ENCODE peak calls at places on chromosomes 5 and 9, in four cellular contexts. D, P, H and L are unnamed samples. For H3K4me1, the result is how much of the 10 kb centered on the place peaks cover.

GRCh38 chr5:12876541-12877298 is 972.5 kb upstream of the CTNND2 start:
- DNase-seq in H (no peak), D (no peak), P (no peak), L (no peak)

GRCh38 chr5:168878121-168878520 is 299.0 kb upstream of the PANK3 start:
- DNase-seq in H (no peak), D (no peak), P (no peak), L (no peak)

GRCh38 chr5:168059111-168059510 is 232.3 kb upstream of the WWC1 start:
- DNase-seq in D (no peak), P (no peak), H (no peak), L (no peak)

GRCh38 chr5:160605266-160605665 is 183.6 kb downstream of the PTTG1 start:
- DNase-seq in H (no peak), P (no peak), D (no peak), L (no peak)

GRCh38 chr9:87857948-87858335 is 24.7 kb upstream of the SPATA31E1 start:
- DNase-seq in D (no peak), H (no peak), P (no peak), L (no peak)

GRCh38 chr5:96595300-96596090 is 66.7 kb upstream of the CAST start:
- DNase-seq in P (no peak), D (no peak), H (no peak), L (peak)

GRCh38 chr9:116471093-116471906 is 215.8 kb upstream of the TRIM32 start:
- DNase-seq in H (peak), D (peak), P (no peak), L (no peak)

GRCh38 chr9:136482046-136482792 is 621 bp downstream of the SEC16A start:
- DNase-seq in P (peak), D (peak), H (peak), L (no peak)

GRCh38 chr5:159891371-159891770 is 24.9 kb upstream of the ADRA1B start:
- DNase-seq in P (no peak), D (peak), H (no peak), L (no peak)

GRCh38 chr5:61313960-61314681 is 17.9 kb upstream of the ZSWIM6 start:
- DNase-seq in P (no peak), D (no peak), H (no peak), L (no peak)

GRCh38 chr5:10338996-10339903 is 14.2 kb upstream of the MARCHF6 start:
- DNase-seq in H (no peak), D (peak), P (no peak), L (no peak)

GRCh38 chr5:1495525-1495897 is 28.2 kb downstream of the LPCAT1 start:
- DNase-seq in D (no peak), P (no peak), H (no peak), L (no peak)

GRCh38 chr5:175842506-175842905 is 28.9 kb upstream of the CPLX2 start:
- DNase-seq in D (no peak), P (no peak), H (no peak), L (no peak)

GRCh38 chr5:82387041-82387818 is 109.1 kb upstream of the RPS23 start:
- DNase-seq in P (no peak), D (no peak), H (no peak), L (no peak)

GRCh38 chr5:33939863-33940262 is 3.7 kb downstream of the RXFP3 start:
- DNase-seq in P (no peak), H (no peak), D (no peak), L (no peak)

GRCh38 chr5:33938881-33939280 is 2.7 kb downstream of the RXFP3 start:
- DNase-seq in H (no peak), P (no peak), D (no peak), L (no peak)

GRCh38 chr5:33941090-33941489 is 4.9 kb downstream of the RXFP3 start:
- DNase-seq in D (no peak), H (no peak), P (no peak), L (no peak)

DNA sequence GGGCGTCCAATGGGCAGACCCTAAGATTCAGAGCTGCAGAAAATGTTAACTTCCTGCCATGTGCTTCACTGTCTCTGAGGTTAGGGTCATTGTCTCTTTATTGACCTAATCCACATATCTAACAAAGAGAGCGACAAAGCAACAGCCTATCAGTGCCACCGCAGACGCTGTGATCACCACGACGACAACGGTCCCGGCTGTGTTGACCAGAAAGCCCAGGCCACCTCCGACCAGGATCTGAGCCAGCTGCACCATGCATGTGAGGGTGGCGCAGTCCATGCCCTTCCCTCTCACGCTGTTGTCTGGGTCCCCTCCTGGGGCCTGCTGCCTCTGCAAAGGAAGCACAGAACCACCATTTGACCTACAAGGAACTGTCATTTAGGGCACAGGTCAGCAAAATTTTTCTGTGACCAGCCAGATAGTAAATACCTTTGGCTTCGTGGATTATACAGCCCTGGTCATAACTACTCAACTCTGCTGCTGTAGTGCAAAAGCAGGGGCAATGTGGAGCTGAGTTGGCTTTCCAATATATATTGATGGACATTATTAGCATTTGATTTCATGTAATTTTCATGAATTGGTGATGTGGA is 8.5 kb downstream of the RXFP3 start:
- DNase-seq in P (no peak), H (no peak), D (no peak), L (no peak)
- H3K4me3 ChIP-seq in P (no peak), H (no peak), D (no peak), L (no peak)

DNA sequence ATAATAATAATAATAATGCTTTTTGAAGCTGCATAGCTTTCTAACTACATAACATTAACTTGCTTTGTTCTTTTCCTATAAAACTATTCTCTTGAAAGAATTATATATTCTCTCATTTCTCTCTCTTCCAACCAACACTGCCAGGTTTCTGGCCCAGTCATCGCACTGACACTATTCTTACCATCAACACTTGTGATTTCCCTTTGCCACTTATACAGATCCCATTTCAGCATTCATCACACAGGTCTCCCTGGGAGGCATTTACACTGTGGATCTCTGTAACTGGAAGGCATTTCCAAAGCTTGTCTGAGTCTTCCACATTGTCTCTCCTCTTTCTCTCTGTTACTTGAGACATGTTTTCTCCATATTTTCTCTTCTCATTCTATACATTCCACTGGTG is 777.8 kb upstream of the ACO1 start:
- DNase-seq in P (no peak), D (no peak), H (no peak), L (no peak)
- TF ChIP-seq CTCF in P (no peak), D (no peak), H (no peak), L (no peak)

DNA sequence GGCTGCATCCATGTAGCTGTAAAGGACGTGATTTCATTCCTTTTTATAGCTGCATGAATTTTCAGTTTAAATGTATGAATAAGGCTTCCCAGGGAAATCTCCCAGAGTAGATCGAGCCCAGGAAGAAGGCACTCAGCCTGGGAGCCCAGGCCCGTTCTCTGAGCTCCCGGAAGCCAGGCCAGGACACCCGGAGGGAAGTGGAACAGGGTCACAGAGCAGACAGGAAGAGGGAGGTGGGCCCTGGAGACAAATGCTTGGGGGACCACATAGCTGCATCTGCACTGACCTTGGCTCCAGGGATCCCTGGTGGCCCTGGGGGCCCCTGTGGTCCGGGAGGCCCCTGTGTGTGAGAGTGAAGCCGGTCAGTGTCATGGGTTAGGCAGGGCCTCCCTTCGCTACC is 19.7 kb upstream of the PHYKPL start:
- DNase-seq in P (no peak), D (no peak), H (no peak), L (no peak)
- H3K4me1 ChIP-seq in P (under half), D (under half), H (under half), L (under half)

DNA sequence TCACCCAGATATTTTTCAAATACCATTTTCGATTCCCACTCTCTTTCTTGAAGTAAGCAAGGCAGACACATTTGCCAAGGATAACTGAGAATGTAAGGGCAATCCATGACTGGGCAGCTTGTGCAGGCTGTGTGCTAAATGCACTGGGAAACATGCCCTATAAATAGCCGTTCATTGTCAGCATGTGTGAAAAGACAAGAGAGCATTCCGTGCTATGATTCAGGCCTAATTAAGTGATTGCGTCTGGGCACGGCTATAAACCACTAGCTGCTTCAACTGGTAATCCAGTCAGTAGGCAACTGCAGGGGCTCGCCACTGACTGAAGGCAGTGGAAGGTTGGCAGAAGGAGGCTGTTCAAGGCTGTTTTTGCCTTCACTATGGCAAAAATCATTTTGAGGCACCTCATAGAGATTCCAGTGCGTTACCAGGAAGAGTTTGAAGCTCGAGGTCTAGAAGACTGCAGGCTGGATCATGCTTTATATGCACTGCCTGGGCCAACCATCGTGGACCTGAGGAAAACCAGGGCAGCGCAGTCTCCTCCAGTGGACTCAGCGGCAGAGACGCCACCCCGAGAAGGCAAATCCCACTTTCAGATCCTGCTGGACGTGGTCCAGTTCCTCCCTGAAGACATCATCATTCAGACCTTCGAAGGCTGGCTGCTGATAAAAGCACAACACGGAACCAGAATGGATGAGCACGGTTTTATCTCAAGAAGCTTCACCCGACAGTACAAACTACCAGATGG is at the start of gene HSPB3:
- DNase-seq in H (no peak), D (no peak), P (peak), L (peak)
- H3K4me3 ChIP-seq in H (no peak), D (no peak), P (no peak), L (no peak)

DNA sequence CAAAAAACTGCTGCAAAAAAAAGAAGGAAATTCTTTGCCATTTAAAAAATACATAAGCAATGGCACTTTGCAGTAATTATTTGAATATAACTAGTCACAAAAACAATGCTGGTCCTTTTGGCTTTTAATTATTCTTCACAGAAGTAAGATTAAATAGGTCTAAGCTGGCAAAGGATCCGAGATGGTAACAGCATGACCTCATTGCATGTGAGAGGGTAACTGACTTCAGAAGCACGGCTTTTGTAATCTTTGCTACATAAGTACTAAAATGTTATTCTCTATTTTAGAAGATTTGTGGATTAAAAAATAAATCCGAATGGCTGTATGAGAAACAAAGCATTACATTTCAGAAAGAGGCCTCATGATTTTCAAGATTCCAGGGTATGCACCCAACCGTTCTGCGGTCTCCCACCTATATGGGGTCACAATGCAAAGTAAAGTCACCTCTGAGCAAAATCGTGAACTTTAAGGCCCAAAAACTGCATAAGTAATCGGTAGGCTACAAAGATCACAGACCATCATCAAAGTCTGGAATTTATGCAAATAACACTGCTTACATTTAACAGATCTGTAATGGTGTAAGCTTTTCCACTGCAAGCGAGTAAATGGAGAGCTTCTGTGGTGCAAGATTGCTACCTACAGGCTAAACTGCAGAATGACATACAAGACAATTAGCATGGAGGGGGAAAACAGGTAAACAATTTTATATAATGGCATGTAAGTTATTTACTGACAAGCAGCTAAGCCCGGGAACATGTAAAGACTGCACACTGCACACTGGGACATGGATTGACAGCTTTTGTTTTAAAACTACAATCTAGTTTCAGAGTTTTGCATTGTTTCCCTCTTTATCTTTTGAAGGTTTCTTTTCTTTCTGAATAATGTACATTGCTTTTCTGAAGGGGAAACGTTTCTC is 231.6 kb downstream of the SLF1 start:
- DNase-seq in H (no peak), D (peak), P (no peak), L (no peak)
- TF ChIP-seq CTCF in H (peak), D (peak), P (peak), L (no peak)